ENCODE peak calls at places on chromosomes 4 and X, in five cellular contexts. C is thyroid gland, E is transverse colon, D is psoas muscle, W is pancreas. I is an unnamed sample.

GRCh38 chr4:23981328-23981727 is 91.5 kb upstream of the PPARGC1A start:
- DNase-seq in C (no peak), E (no peak), D (no peak), W (no peak), I (no peak)

GRCh38 chr4:77188498-77189187 is 31.6 kb downstream of the CCNG2 start:
- DNase-seq in C (no peak), E (no peak), D (no peak), W (no peak), I (no peak)

GRCh38 chr4:159308571-159309340 is 205.9 kb downstream of the RAPGEF2 start:
- DNase-seq in C (no peak), E (no peak), D (no peak), W (no peak), I (no peak)

GRCh38 chr4:169774466-169775445 is 17.0 kb upstream of the HPF1 start:
- DNase-seq in C (peak), E (no peak), D (peak), W (peak), I (no peak)

GRCh38 chr4:177266492-177266891 is 43.2 kb upstream of the NEIL3 start:
- DNase-seq in C (no peak), E (no peak), D (no peak), W (no peak), I (no peak)

GRCh38 chrX:40895246-40895645 is 159.9 kb upstream of the MED14 start:
- DNase-seq in C (no peak), E (no peak), D (no peak), W (no peak), I (no peak)

GRCh38 chr4:139889194-139889762 is 223.7 kb downstream of the MGST2 start:
- DNase-seq in C (peak), E (no peak), D (no peak), W (no peak), I (no peak)

GRCh38 chr4:40357738-40358137 is 22.6 kb downstream of the CHRNA9 start:
- DNase-seq in C (no peak), E (no peak), D (no peak), W (no peak), I (no peak)

GRCh38 chrX:70455366-70456202 is 10.9 kb downstream of the DLG3 start:
- DNase-seq in C (peak), E (peak), D (no peak), W (peak), I (no peak)

GRCh38 chrX:12979011-12979629 is 4.2 kb downstream of the TMSB4X start:
- DNase-seq in C (no peak), E (no peak), D (no peak), W (no peak), I (no peak)

GRCh38 chrX:41542151-41542935 is 95.2 kb downstream of the NYX start:
- DNase-seq in C (no peak), E (peak), D (no peak), W (no peak), I (no peak)

GRCh38 chr4:153248641-153249198 is 44.5 kb downstream of the TRIM2 start:
- DNase-seq in C (peak), E (no peak), D (no peak), W (no peak), I (no peak)

GRCh38 chrX:11336201-11336600 is 43.0 kb downstream of the AMELX start:
- DNase-seq in C (no peak), E (no peak), D (no peak), W (no peak), I (no peak)

GRCh38 chrX:149044471-149044870 is 460.6 kb downstream of the IDS start:
- DNase-seq in C (no peak), E (no peak), D (no peak), W (no peak), I (no peak)

GRCh38 chrX:151984328-151984727 is 9.9 kb upstream of the GABRE start:
- DNase-seq in C (no peak), E (no peak), D (no peak), W (no peak), I (no peak)

GRCh38 chr4:79551555-79551954 is 143.5 kb upstream of the GK2 start:
- DNase-seq in C (no peak), E (no peak), D (no peak), W (no peak), I (no peak)

GRCh38 chrX:119417842-119418241 is 18.7 kb downstream of the SLC25A43 start:
- DNase-seq in C (no peak), E (no peak), D (no peak), W (no peak), I (no peak)

GRCh38 chrX:150197388-150197787 is 165.7 kb upstream of the MAMLD1 start:
- DNase-seq in C (no peak), E (no peak), D (no peak), W (no peak), I (no peak)

GRCh38 chr4:62087706-62088105 is 887.6 kb downstream of the ADGRL3 start:
- DNase-seq in C (no peak), E (no peak), D (no peak), W (no peak), I (no peak)

GRCh38 chrX:1486749-1487361 is 34.1 kb upstream of the ASMTL start:
- DNase-seq in C (no peak), E (no peak), D (peak), W (no peak), I (no peak)

GRCh38 chr4:112147697-112148096 is 2.4 kb downstream of the FAM241A start:
- DNase-seq in C (no peak), E (no peak), D (no peak), W (no peak), I (no peak)

GRCh38 chr4:94519019-94519418 is 67.3 kb downstream of the PDLIM5 start:
- DNase-seq in C (no peak), E (no peak), D (no peak), W (no peak), I (no peak)

GRCh38 chr4:180615746-180616145 is 1627.5 kb upstream of the TENM3 start:
- DNase-seq in C (no peak), E (no peak), D (no peak), W (no peak), I (no peak)

GRCh38 chr4:6608758-6609414 is 31.6 kb upstream of the MRFAP1 start:
- DNase-seq in C (no peak), E (no peak), D (no peak), W (no peak), I (no peak)

GRCh38 chr4:123170843-123171242 is 225.8 kb upstream of the SPRY1 start:
- DNase-seq in C (no peak), E (no peak), D (no peak), W (no peak), I (no peak)

GRCh38 chrX:48487362-48487785 is 11.4 kb downstream of the FTSJ1 start:
- DNase-seq in C (no peak), E (no peak), D (no peak), W (no peak), I (no peak)

GRCh38 chr4:122450847-122451246 is 5.7 kb downstream of the IL2 start:
- DNase-seq in C (no peak), E (no peak), D (no peak), W (no peak), I (no peak)

GRCh38 chr4:41257257-41257900 is 651 bp downstream of the UCHL1 start:
- DNase-seq in C (peak), E (peak), D (peak), W (peak), I (peak)

GRCh38 chrX:56786889-56787733 is 58.1 kb downstream of the NBDY start:
- DNase-seq in C (no peak), E (no peak), D (no peak), W (no peak), I (no peak)

GRCh38 chr4:81493895-81494490 is 22.3 kb upstream of the RASGEF1B start:
- DNase-seq in C (no peak), E (no peak), D (no peak), W (no peak), I (no peak)
- TF ChIP-seq CTCF in C (no peak), E (no peak), D (no peak), W (no peak), I (no peak)

GRCh38 chrX:139194571-139195280 is 335.8 kb upstream of the F9 start:
- DNase-seq in C (peak), E (peak), D (peak), W (peak), I (peak)
- H3K27ac ChIP-seq in C (peak), E (no peak), D (peak), W (peak), I (no peak)

GRCh38 chrX:108537005-108537404 is 97.4 kb downstream of the COL4A5 start:
- DNase-seq in C (peak), E (no peak), D (no peak), W (no peak), I (no peak)
- TF ChIP-seq CTCF in C (peak), E (peak), D (peak), W (peak), I (peak)

GRCh38 chrX:27078371-27078770 is 384.8 kb downstream of the PPP4R3C start:
- DNase-seq in C (no peak), E (no peak), D (no peak), W (no peak), I (no peak)
- H3K27ac ChIP-seq in C (no peak), E (no peak), D (no peak), W (no peak), I (no peak)

GRCh38 chr4:86223472-86223871 is 136.4 kb downstream of the MAPK10 start:
- DNase-seq in C (peak), E (no peak), D (no peak), W (no peak), I (no peak)
- TF ChIP-seq CTCF in C (peak), E (no peak), D (no peak), W (no peak), I (peak)

DNA sequence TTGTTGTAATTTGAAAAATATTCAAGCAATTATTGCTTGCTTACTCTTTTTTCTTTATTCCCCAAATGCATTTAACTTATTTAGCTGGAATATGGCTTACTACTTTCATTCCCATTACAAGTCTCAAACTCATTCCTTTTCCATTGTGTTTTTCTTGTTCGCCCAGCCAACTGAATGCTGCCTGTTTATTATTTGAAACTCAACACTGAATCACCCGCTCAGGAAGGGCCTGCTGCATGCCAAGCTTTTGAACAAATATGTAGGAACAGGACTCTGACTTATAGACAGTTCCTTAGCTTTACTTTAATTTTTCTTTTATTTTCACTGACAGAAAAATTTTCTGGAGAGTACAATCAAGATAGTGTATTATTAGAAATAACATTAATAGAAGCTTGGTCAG is 12.9 kb downstream of the PCDH18 start:
- DNase-seq in C (peak), E (no peak), D (no peak), W (no peak), I (no peak)
- H3K27ac ChIP-seq in C (no peak), E (peak), D (no peak), W (no peak), I (no peak)

I was measured in lower lobe of right lung.